ENCODE peak calls at places on chromosomes 4 and X, in seven cellular contexts. K is neural progenitor cell, Q is HepG2, I is fibroblast of lung, X is PC-3, U is endothelial cell of umbilical vein, J is HCT116. O is an unnamed sample.

GRCh38 chr4:17647927-17648326 is 33.5 kb downstream of the MED28 start:
- DNase-seq in U (no peak), X (peak; percentile 21), K (no peak), J (no peak), Q (no peak), I (no peak), O (no peak)

GRCh38 chr4:123444298-123444731 is 47.7 kb downstream of the SPRY1 start:
- DNase-seq in Q (peak; percentile 93), K (peak; percentile 91), J (no peak), I (peak; percentile 57), X (no peak), U (peak; percentile 75), O (no peak)

GRCh38 chr4:84496356-84497219 is 2.5 kb downstream of the NKX6-1 start:
- DNase-seq in Q (no peak), I (no peak), U (no peak), X (no peak), K (peak; percentile 77), J (no peak), O (no peak)

GRCh38 chr4:3387943-3388348 is 53.8 kb upstream of the HGFAC start:
- DNase-seq in U (peak; percentile 58), X (peak; percentile 61), K (no peak), I (peak; percentile 25), J (no peak), Q (no peak), O (peak; percentile 76)

GRCh38 chr4:124105212-124105611 is 607.3 kb downstream of the ANKRD50 start:
- DNase-seq in U (peak; percentile 22), J (no peak), I (no peak), X (peak; percentile 13), Q (no peak), K (no peak), O (peak; percentile 54)

GRCh38 chrX:39020051-39020669 is 218.9 kb downstream of the MID1IP1 start:
- DNase-seq in K (no peak), U (no peak), X (no peak), Q (no peak), J (no peak), I (no peak), O (no peak)

GRCh38 chrX:153800746-153801145 is 6.3 kb downstream of the SSR4 start:
- DNase-seq in U (no peak), Q (no peak), I (no peak), X (no peak), K (no peak), J (no peak), O (no peak)

GRCh38 chr4:15755321-15755750 is 22.8 kb upstream of the CD38 start:
- DNase-seq in I (peak; percentile 69), J (no peak), K (no peak), Q (no peak), X (peak; percentile 73), U (peak; percentile 49), O (peak; percentile 72)

GRCh38 chrX:154809939-154810665 is 4.8 kb upstream of the MPP1 start:
- DNase-seq in U (no peak), K (no peak), Q (no peak), J (no peak), X (no peak), I (peak; percentile 10), O (peak; percentile 8)

GRCh38 chr4:24799544-24800272 is 4.3 kb downstream of the SOD3 start:
- DNase-seq in X (no peak), I (no peak), Q (no peak), U (no peak), K (peak; percentile 47), J (no peak), O (peak; percentile 56)
- TF ChIP-seq EZH2 in X (no peak), I (no peak), Q (no peak), U (peak; percentile 47), K (peak; percentile 82), J (no peak), O (no peak)

DNA sequence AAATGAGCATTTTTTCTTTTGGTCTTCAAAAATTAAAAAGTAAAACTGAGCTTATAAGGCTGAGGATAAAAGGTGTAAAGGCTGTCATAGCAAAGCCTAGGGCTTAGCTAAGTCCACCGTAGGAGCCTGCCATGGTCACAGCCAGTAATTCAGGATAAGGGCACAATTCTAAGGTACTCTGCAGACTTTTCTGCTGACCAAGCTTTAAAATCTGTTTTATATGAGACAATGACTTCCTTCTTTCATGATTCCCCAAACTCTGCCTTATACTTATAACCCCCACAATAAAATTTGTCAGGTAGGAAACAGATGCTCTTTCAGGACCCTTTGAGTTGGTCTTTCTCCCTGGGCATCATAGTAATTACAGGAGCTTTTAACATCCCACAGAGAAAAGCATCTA is 138.5 kb downstream of the COL4A6 start:
- DNase-seq in U (no peak), Q (no peak), I (no peak), X (no peak), K (no peak), J (no peak), O (no peak)
- H3K9ac ChIP-seq in U (no peak overlapping the region), Q (peak overlapping the region; percentile 82), I (no peak overlapping the region), X (no peak overlapping the region), K (no peak overlapping the region), J (no peak overlapping the region), O (no peak overlapping the region)

DNA sequence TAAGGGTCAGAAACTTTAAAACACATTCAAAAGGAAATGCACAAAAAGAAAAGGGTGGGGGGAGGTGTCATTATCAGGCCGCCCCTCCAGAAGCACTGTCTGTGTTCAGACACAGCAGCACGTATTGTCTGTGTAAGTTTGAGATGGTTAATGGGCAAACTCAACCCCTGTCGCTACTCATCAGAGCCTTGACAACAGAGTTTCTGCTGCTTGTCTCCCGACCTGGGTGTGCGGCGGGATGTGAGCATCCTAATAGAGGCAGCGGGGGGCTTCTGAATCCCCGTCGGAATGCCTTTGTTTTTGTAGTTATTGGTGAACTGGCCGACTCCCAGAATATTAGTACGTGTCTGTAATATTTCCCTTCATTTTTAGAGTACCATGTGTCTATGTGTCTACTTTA is 158.9 kb downstream of the DCTD start:
- DNase-seq in J (no peak), U (no peak), I (no peak), X (no peak), K (peak; percentile 71), Q (no peak), O (no peak)
- H3K4me2 ChIP-seq in J (no peak overlapping the region), U (no peak overlapping the region), I (no peak overlapping the region), X (no peak overlapping the region), K (peak overlapping the region; percentile 57), Q (no peak overlapping the region), O (no peak overlapping the region)

GRCh38 chr4:1794809-1795303 is 1.8 kb downstream of the FGFR3 start:
- DNase-seq in I (no peak), U (no peak), K (peak; percentile 65), J (no peak), X (no peak), Q (no peak), O (no peak)

GRCh38 chr4:1792832-1793495 is at the start of gene FGFR3:
- DNase-seq in K (peak; percentile 85), J (no peak), U (no peak), X (peak; percentile 3), I (no peak), Q (peak; percentile 48), O (peak; percentile 64)

GRCh38 chr4:1795304-1796195 is 2.5 kb downstream of the FGFR3 start:
- DNase-seq in Q (peak; percentile 88), X (no peak), U (no peak), J (no peak), I (no peak), K (no peak), O (no peak)

GRCh38 chr4:1793496-1793840 is 375 bp downstream of the FGFR3 start:
- DNase-seq in X (peak; percentile 12), U (no peak), Q (no peak), J (no peak), I (no peak), K (peak; percentile 73), O (peak; percentile 59)

DNA sequence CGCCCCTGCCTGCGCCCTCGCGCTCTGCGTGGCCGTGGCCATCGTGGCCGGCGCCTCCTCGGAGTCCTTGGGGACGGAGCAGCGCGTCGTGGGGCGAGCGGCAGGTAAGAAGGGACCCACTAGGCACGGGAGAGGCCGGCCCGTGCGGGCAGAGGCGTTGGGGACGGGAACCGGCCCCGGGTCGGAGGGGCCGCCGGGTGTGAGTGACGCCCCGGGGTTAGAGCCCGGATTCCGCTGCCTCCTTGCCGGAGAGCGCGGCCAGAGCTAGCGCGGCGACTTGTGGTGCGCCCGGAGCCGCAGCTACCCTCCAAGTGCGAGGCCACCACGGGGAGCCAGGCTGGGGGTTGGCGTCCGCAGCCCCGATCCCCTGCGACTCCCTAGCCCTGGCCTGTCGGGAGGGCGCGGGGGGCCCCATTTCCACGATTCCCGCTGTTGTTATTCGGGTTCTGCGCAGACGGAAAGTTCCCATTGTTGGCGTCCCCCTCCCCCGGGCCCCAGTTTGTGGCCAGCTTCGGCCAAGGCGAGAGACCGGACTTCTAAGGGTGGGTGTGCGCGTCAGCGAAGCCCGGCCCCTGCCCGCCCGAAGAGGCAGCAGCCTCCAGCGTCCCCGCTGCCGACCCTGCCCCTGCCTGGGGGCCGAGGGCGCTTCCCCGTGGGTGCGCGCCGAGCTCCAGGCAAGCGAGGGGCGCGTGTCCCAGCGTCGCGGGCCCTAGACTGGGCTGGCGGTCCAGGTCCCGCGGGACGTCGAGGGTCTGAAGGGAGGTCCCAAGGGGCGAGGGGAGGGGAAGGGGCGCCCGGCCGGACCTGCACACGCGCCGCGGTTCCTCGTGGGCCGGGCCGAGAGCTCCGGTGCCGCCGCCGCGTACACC is 1.1 kb downstream of the FGFR3 start:
- DNase-seq in Q (no peak), U (peak; percentile 22), J (no peak), K (peak; percentile 63), I (no peak), X (no peak), O (peak; percentile 45)
- TF ChIP-seq EZH2 in Q (no peak), U (peak; percentile 99), J (no peak), K (peak; percentile 89), I (peak; percentile 99), X (peak; percentile 65), O (peak; percentile 98)

DNA sequence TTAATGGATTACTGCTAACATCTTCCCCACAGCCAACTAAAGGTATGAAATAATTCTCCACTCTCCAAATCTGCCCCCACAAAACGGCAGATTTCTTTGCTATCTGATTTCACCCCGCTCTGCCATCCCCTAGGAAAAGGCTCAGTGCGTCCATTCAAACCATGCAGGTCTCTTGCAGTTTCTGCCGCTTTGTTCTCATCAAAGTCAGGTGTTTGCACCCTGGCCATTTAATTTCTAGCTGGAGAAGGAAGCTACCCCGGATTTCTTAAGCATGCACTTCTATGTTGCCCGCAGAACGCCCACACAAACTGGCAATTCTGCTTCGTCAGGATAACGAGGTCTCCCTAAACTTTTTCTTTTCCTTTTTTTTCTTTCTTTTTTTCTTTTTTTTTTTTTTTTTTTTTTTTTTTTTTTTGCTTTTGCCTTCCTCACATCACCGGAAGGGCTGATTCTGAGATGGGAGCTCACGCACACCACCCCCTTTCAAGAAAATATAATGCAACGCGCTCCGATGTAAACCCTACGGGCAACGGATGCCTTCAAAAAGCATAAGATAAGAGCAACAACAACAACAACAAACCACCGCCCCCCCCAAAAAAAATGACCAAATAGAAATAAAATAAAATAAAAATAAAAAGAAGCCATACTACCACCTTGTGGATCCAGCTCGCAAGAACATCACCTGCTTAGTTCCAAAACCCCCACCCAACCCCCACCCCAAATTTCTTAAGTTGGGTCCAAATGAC is 3.2 kb downstream of the NLGN4X start:
- DNase-seq in X (no peak), J (no peak), I (no peak), Q (no peak), U (no peak), K (peak; percentile 26), O (no peak)
- H3K9ac ChIP-seq in X (no peak overlapping the region), J (no peak overlapping the region), I (no peak overlapping the region), Q (no peak overlapping the region), U (no peak overlapping the region), K (no peak overlapping the region), O (no peak overlapping the region)